ENCODE peak calls at places on chromosomes 1 and 21, in four cellular contexts. U is B cell, K is tibial artery, X is left lung. S is an unnamed sample.

GRCh38 chr1:117546467-117546866 is 59.4 kb upstream of the TENT5C start:
- DNase-seq in K (no peak), U (no peak), X (no peak), S (no peak)

GRCh38 chr21:28871388-28872015 is 121.2 kb downstream of the LTN1 start:
- DNase-seq in X (no peak), U (no peak), K (no peak), S (no peak)

GRCh38 chr1:232568906-232569305 is 61.0 kb downstream of the SIPA1L2 start:
- DNase-seq in U (no peak), X (no peak), K (no peak), S (no peak)

GRCh38 chr1:62407398-62408009 is 29.3 kb upstream of the USP1 start:
- DNase-seq in K (no peak), U (peak), X (no peak), S (no peak)

GRCh38 chr1:218433744-218434143 is 88.6 kb downstream of the TGFB2 start:
- DNase-seq in U (no peak), X (no peak), K (no peak), S (no peak)

GRCh38 chr1:167171286-167171929 is 49.3 kb upstream of the POU2F1 start:
- DNase-seq in X (no peak), K (no peak), U (no peak), S (no peak)

GRCh38 chr21:38297193-38297592 is 40.4 kb downstream of the KCNJ15 start:
- DNase-seq in K (no peak), X (no peak), U (no peak), S (no peak)

GRCh38 chr1:2288816-2289536 is 60.9 kb downstream of the SKI start:
- DNase-seq in K (no peak), X (no peak), U (no peak), S (no peak)

GRCh38 chr1:208225954-208226937 is 17.9 kb downstream of the PLXNA2 start:
- DNase-seq in K (no peak), U (no peak), X (no peak), S (no peak)

GRCh38 chr21:46052703-46053651 is 44.9 kb upstream of the COL6A2 start:
- DNase-seq in K (no peak), U (no peak), X (no peak), S (no peak)

GRCh38 chr1:160884579-160884978 is 401 bp downstream of the ITLN1 start:
- DNase-seq in K (no peak), U (no peak), X (no peak), S (no peak)

GRCh38 chr1:218463194-218464156 is 118.3 kb downstream of the TGFB2 start:
- DNase-seq in X (peak), U (no peak), K (peak), S (no peak)

GRCh38 chr21:44875341-44875740 is 1.9 kb upstream of the PTTG1IP start:
- DNase-seq in K (no peak), X (no peak), U (no peak), S (no peak)

GRCh38 chr1:46244656-46245371 is 2.7 kb upstream of the RAD54L start:
- DNase-seq in K (no peak), X (no peak), U (peak), S (no peak)

GRCh38 chr1:184806296-184806721 is 51.7 kb upstream of the EDEM3 start:
- DNase-seq in U (peak), X (no peak), K (no peak), S (no peak)

GRCh38 chr21:32603131-32603530 is 9.0 kb downstream of the CFAP298 start:
- DNase-seq in X (no peak), K (no peak), U (no peak), S (no peak)

GRCh38 chr1:206723500-206724472 is 39.1 kb downstream of the MAPKAPK2 start:
- DNase-seq in X (peak), U (no peak), K (peak), S (no peak)

GRCh38 chr1:178142806-178143205 is 48.9 kb downstream of the RASAL2 start:
- DNase-seq in K (no peak), X (no peak), U (no peak), S (no peak)

GRCh38 chr1:75969550-75969949 is 37.3 kb upstream of the ASB17 start:
- DNase-seq in K (no peak), U (no peak), X (no peak), S (no peak)

GRCh38 chr21:28867401-28867800 is 125.3 kb downstream of the LTN1 start:
- DNase-seq in X (no peak), U (no peak), K (no peak), S (no peak)

GRCh38 chr1:207752456-207753132 is 740 bp downstream of the CD46 start:
- DNase-seq in U (no peak), K (peak), X (peak), S (no peak)

GRCh38 chr21:15692711-15693110 is 37.1 kb upstream of the USP25 start:
- DNase-seq in U (no peak), X (no peak), K (no peak), S (no peak)

GRCh38 chr1:172566196-172566997 is 33.4 kb downstream of the SUCO start:
- DNase-seq in X (no peak), K (no peak), U (no peak), S (no peak)

GRCh38 chr21:37001446-37001845 is 5.1 kb upstream of the RIPPLY3 start:
- DNase-seq in U (no peak), K (no peak), X (no peak), S (no peak)

GRCh38 chr1:26833432-26834405 is 7.2 kb downstream of the ZDHHC18 start:
- DNase-seq in U (peak), K (no peak), X (peak), S (no peak)